ENCODE peak calls at places on chromosomes 12 and 14, in four cellular contexts. F is astrocyte of the cerebellum, J is left ventricle myocardium inferior, L is left lung. Y is an unnamed sample.

GRCh38 chr14:75784314-75784686 is 123.3 kb downstream of the TTLL5 start:
- DNase-seq in F (no peak), J (no peak), L (no peak), Y (no peak)

GRCh38 chr12:1252758-1253157 is 261.7 kb downstream of the ERC1 start:
- DNase-seq in F (no peak), J (no peak), L (no peak), Y (no peak)

GRCh38 chr14:101507306-101508150 is 53.8 kb upstream of the DIO3 start:
- DNase-seq in F (no peak), J (peak), L (peak), Y (no peak)

GRCh38 chr14:102464846-102465341 is 44.7 kb downstream of the ANKRD9 start:
- DNase-seq in F (no peak), J (no peak), L (peak), Y (no peak)

GRCh38 chr12:80708535-80709328 is 1.3 kb downstream of the MYF6 start:
- DNase-seq in F (no peak), J (no peak), L (peak), Y (no peak)

GRCh38 chr14:28744126-28744525 is 22.5 kb upstream of the FOXG1 start:
- DNase-seq in F (no peak), J (no peak), L (no peak), Y (no peak)

GRCh38 chr12:109880049-109880931 is at the start of gene GLTP:
- DNase-seq in F (peak), J (peak), L (peak), Y (peak)

GRCh38 chr14:68000516-68000915 is 180.9 kb downstream of the RAD51B start:
- DNase-seq in F (no peak), J (no peak), L (no peak), Y (no peak)

GRCh38 chr12:111076611-111077451 is 156.5 kb upstream of the MYL2 start:
- DNase-seq in F (no peak), J (no peak), L (no peak), Y (no peak)

GRCh38 chr12:32257695-32258496 is 141.5 kb upstream of the FGD4 start:
- DNase-seq in F (no peak), J (no peak), L (no peak), Y (no peak)

GRCh38 chr14:90678420-90678819 is 137.8 kb downstream of the TTC7B start:
- DNase-seq in F (no peak), J (no peak), L (no peak), Y (no peak)

GRCh38 chr12:18275974-18276373 is 14.7 kb downstream of the PIK3C2G start:
- DNase-seq in F (no peak), J (no peak), L (no peak), Y (no peak)

GRCh38 chr12:29282452-29282851 is 98.5 kb downstream of the ERGIC2 start:
- DNase-seq in F (no peak), J (no peak), L (no peak), Y (no peak)

GRCh38 chr14:70281938-70282337 is 77.5 kb downstream of the COX16 start:
- DNase-seq in F (no peak), J (no peak), L (no peak), Y (no peak)

GRCh38 chr14:53652068-53652467 is 304.6 kb downstream of the BMP4 start:
- DNase-seq in F (no peak), J (no peak), L (no peak), Y (no peak)

GRCh38 chr12:104501641-104502040 is 44.9 kb downstream of the CHST11 start:
- DNase-seq in F (no peak), J (no peak), L (no peak), Y (no peak)

GRCh38 chr14:25375639-25376038 is 325.7 kb upstream of the STXBP6 start:
- DNase-seq in F (no peak), J (no peak), L (no peak), Y (no peak)

GRCh38 chr14:25381498-25381897 is 331.6 kb upstream of the STXBP6 start:
- DNase-seq in F (no peak), J (no peak), L (no peak), Y (no peak)
- TF ChIP-seq CTCF in F (no peak), J (peak), L (no peak), Y (no peak)

GRCh38 chr12:12705833-12706520 is 10.0 kb upstream of the GPR19 start:
- DNase-seq in F (no peak), J (no peak), L (no peak), Y (no peak)
- TF ChIP-seq CTCF in F (no peak), J (no peak), L (no peak), Y (no peak)

DNA sequence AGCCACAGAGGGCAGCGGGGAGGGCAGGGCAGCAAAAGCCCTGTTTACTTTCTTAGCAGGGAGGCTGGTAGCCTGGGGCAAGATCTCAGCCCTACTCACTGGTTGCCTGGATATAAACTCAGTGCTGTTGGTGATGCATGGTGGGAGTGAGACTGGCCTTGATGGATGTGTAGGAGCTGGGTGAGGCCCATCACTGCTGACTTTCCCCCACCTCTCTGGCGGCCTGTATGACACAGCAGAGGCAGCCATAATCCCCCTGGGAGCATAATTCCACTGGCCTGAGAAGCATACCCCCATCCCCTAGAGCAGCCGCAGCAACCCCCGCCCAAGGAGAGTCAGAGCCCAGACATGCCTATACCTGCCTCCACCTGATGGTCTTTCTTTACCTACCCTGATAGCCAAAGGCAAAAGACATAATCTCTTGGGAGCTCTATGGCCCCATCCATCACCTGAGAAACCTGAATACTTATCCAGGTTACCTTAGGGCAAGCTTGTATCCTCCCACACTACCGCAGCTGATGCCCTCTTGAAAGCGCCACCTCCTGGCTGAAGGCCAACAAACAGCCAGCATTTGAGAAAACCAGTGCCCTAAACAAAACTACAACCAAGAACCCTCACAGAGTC is 59.3 kb downstream of the DNAI7 start:
- DNase-seq in F (no peak), J (no peak), L (no peak), Y (no peak)
- TF ChIP-seq CTCF in F (no peak), J (no peak), L (no peak), Y (no peak)

DNA sequence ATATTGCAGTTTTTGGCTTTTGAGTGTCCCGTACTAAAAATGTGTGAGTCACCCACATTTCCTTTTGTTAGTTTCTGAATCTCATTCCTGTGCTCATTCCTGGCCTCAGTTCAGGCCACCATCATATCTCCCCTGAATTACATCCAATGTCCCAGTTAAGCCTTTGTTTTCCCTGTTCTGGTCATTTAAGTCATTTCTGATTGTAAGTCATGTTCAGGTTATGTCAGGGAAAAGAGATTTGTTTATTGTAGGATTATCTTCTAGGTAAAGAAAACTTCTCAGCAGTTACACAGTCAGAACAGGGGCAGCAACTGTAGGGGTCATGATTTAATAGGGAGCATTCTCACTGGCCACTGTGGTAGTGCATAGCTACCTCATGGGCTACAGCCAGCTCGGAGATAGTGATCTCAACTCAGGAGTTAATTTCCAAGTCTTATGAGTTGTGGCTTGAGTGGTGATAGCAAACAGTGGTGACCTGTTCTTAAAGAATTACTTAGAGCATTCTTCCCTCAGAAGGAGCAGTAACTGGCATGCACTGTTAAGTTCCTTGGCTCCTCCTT is 6.7 kb downstream of the DDX47 start:
- DNase-seq in F (peak), J (no peak), L (no peak), Y (peak)
- TF ChIP-seq CTCF in F (peak), J (no peak), L (no peak), Y (no peak)

DNA sequence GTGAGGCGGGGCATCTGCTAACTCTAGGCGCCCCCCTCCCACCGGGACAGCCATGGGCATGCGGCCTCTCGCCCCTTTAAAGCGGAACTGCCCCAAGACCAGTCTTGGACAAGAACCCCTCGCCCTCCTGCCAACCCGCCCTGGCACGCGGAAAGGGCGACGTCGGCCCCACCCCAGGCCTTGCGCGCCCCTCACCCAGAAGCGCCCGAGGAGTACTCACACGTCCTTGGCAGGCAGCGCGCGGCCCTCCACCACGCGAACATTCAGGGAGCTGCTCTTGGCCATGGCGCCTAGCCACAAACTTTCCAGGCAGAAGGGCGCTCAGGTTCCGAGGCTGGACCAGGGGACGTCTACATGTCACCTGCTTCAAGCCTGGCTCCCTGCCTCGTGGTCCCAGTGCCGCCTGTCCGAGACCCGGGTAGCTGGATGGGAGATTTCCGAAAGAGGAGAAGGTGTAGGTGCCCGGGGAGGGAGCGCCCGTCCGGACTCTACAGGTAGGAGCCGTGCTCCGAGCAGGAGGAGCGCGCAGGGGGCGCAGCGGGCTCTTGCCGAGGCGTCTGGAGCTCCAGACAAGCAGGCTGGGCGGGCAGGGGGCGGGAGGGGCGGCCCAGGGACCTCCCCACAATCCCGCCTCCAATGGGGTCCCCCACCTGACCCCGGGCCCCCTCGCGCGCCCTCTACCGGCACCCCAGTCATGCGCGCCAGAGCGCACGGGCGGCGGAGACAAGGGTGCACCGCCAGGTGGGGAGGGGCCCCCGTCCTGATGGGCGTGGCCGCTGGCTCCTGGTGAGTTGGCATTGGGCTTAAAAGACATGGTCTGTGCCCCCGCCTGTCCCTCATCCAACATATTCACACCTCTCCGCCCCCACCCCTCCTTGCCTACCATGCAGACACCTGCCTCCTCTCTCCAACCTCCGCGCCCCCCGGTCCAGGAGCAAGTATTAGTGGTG is at the start of gene RASAL1:
- DNase-seq in F (no peak), J (no peak), L (no peak), Y (no peak)
- TF ChIP-seq CTCF in F (no peak), J (peak), L (no peak), Y (no peak)

GRCh38 chr12:42103155-42103554 is 41.5 kb downstream of the GXYLT1 start:
- DNase-seq in F (no peak), J (no peak), L (no peak), Y (no peak)

GRCh38 chr12:42104784-42105183 is 39.9 kb downstream of the GXYLT1 start:
- DNase-seq in F (no peak), J (no peak), L (no peak), Y (no peak)

GRCh38 chr12:42099433-42099832 is 45.2 kb downstream of the GXYLT1 start:
- DNase-seq in F (no peak), J (no peak), L (no peak), Y (no peak)

GRCh38 chr12:42102720-42103119 is 42.0 kb downstream of the GXYLT1 start:
- DNase-seq in F (no peak), J (no peak), L (no peak), Y (no peak)

GRCh38 chr12:42104087-42104486 is 40.6 kb downstream of the GXYLT1 start:
- DNase-seq in F (no peak), J (no peak), L (no peak), Y (no peak)
- TF ChIP-seq CTCF in F (peak), J (peak), L (no peak), Y (peak)

Y was measured in AG09319.